ENCODE peak calls at places on chromosomes 5 and 9, in eight cellular contexts. R is H1, J is kidney epithelial cell, I is heart right ventricle, V is K562, M is foreskin keratinocyte, E is neural crest cell, U is GM12865. B is an unnamed sample.

GRCh38 chr5:1092122-1092521 is 19.7 kb downstream of the SLC12A7 start:
- DNase-seq in R (no peak), J (no peak), I (no peak), V (no peak), M (no peak), E (no peak), U (no peak), B (no peak)

GRCh38 chr5:54663876-54664275 is 146.3 kb downstream of the SNX18 start:
- DNase-seq in R (no peak), J (peak), I (no peak), V (no peak), M (peak), E (no peak), U (no peak), B (peak)

GRCh38 chr9:1870915-1871314 is 144.2 kb upstream of the SMARCA2 start:
- DNase-seq in R (no peak), J (no peak), I (no peak), V (no peak), M (no peak), E (no peak), U (no peak), B (no peak)

GRCh38 chr9:76835571-76836283 is 70.2 kb downstream of the PRUNE2 start:
- DNase-seq in R (no peak), J (peak), I (no peak), V (no peak), M (peak), E (no peak), U (no peak), B (no peak)

GRCh38 chr5:72108200-72109050 is 1.1 kb downstream of the MAP1B start:
- DNase-seq in R (no peak), J (no peak), I (peak), V (peak), M (peak), E (peak), U (no peak), B (peak)

GRCh38 chr9:131095666-131096489 is 453 bp upstream of the AIF1L start:
- DNase-seq in R (peak), J (no peak), I (peak), V (peak), M (no peak), E (peak), U (no peak), B (peak)

GRCh38 chr9:133584559-133585476 is 24.4 kb downstream of the FAM163B start:
- DNase-seq in R (no peak), J (no peak), I (no peak), V (no peak), M (no peak), E (no peak), U (no peak), B (no peak)

GRCh38 chr9:109017493-109017892 is 4.2 kb upstream of the CTNNAL1 start:
- DNase-seq in R (no peak), J (no peak), I (no peak), V (no peak), M (no peak), E (no peak), U (peak), B (no peak)

GRCh38 chr5:141940695-141941271 is 17.1 kb downstream of the DELE1 start:
- DNase-seq in R (no peak), J (no peak), I (peak), V (peak), M (no peak), E (no peak), U (no peak), B (no peak)
- TF ChIP-seq CTCF in R (no peak), J (no peak), I (peak), V (peak), M (no peak), E (no peak), U (no peak), B (no peak)

DNA sequence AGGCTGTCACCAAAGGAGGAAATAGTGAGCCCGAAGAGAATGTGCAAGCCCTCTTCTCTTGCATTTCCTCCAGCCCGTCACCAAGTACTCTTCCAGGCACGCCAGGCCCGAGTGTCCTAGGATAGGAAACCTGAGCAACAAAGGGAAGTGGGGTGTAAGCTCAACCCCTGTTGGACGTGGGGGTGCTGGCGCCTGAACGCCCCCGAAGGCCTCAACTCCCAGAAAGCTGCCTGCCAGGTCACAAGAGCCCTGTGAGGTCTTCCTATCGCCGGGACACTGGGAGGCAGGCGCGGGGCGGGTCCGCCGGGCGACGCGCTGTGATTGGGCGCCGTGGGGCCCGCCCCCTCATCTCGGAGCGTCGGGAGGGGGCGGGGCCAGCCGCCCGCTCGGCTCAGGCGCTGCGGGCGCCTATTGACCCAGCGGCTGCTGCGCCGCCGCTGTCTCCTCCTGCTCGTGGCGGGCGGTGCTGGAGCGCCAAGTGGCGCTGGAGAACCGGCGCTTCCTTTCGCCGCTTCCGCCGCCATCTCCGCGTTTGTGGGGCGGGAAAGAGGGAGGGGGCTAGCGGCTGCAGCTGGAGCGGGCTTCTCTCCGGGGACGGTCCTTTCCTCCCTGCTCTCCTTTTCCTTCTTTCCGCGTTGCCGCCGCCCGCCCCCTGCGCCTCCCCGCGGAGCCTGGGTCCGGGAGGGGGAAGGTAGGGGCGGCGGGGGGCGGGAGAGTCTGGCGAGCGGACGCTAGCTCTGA is 558 bp upstream of the MAN2A1 start:
- DNase-seq in R (peak), J (peak), I (peak), V (peak), M (peak), E (no peak), U (peak), B (peak)
- TF ChIP-seq CTCF in R (peak), J (peak), I (no peak), V (peak), M (peak), E (no peak), U (no peak), B (no peak)

DNA sequence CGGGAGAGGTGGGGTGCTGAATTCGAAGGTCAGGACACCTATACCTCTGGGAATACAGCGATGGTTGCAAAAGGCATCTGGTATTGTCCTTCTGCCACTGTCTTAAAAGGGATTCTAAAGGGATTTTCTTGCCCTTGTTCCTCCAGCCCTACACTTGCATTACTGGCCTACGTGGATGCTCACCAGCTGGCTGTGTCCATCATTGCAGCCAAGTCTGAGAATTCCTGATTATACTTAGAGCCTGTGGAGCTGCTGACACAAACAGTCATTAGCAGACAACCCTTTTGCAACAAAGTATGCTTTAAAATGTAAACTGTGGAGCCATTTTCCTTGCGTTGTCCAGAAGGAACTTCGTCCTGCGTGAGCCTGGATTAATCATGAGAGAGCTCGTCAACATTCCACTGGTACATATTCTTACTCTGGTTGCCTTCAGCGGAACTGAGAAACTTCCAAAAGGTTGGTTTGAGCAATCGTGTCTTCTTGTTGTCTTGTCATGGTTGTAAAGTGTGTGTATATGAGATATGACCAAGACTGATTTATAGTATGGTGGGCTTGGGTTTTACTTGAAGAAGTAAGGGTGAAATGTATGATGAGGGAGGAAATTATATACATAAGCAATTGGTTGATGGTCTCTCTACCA is at the start of gene MUSK:
- DNase-seq in R (no peak), J (no peak), I (no peak), V (no peak), M (no peak), E (no peak), U (no peak), B (no peak)
- TF ChIP-seq CTCF in R (no peak), J (no peak), I (no peak), V (no peak), M (no peak), E (no peak), U (no peak), B (no peak)

DNA sequence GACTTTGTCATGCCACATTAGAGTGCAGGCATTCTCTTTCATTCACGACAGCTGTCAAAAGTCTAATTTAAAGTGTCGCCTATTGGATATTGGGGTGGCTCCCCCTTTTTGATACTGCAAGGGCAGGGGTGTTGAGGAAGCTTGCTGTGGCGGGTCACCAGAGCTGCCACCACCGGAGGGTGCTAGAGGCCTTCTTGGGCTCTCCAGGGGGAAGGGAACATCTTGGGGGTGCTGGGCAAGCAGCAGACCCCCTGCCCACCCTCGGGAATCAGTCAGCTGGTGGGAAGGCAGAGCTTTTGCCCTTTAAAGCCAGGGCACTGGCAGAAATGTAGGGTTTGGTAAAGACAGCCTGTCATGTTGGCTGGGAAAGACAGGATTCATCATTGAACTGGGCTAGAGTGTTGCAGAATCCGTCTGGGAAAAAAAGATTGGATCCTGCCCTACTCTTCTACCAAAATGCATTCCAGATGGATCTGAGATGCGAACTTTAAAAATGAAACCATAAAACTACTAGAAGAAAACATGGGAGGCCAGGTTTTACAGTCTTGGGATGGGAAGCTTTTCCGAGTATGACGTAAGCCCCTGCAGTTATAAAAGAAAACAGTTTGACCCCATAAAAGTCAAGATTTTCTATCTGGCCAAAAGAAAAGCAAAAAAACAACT is 22.3 kb downstream of the COL5A1 start:
- DNase-seq in R (no peak), J (no peak), I (no peak), V (no peak), M (no peak), E (no peak), U (no peak), B (no peak)
- TF ChIP-seq CTCF in R (peak), J (no peak), I (no peak), V (no peak), M (peak), E (no peak), U (no peak), B (no peak)

B was measured in Calu3.